ENCODE peak calls at places on chromosomes 13 and 19, in seven cellular contexts. J is heart left ventricle, I is MCF 10A, Y is M059J, G is HTR-8/SVneo, U is OCI-M1, N is T-helper 9 cell. A is an unnamed sample.

GRCh38 chr19:50434525-50434924 is 1.8 kb downstream of the MYBPC2 start:
- DNase-seq in J (no peak), I (no peak), Y (no peak), G (no peak), U (no peak), N (no peak), A (no peak)

GRCh38 chr13:93948523-93948922 is 531.0 kb downstream of the DCT start:
- DNase-seq in J (no peak), I (no peak), Y (no peak), G (no peak), U (no peak), N (no peak), A (no peak)

GRCh38 chr13:27182844-27183497 is 11.4 kb upstream of the USP12 start:
- DNase-seq in J (peak), I (peak), Y (peak), G (peak), U (peak), N (no peak), A (no peak)

GRCh38 chr13:31878955-31879354 is 139.6 kb downstream of the RXFP2 start:
- DNase-seq in J (no peak), I (no peak), Y (no peak), G (no peak), U (no peak), N (no peak), A (no peak)

GRCh38 chr19:39156230-39156890 is 30.8 kb downstream of the PAK4 start:
- DNase-seq in J (no peak), I (peak), Y (no peak), G (no peak), U (no peak), N (no peak), A (no peak)

GRCh38 chr13:48493076-48493765 is 39.7 kb downstream of the RCBTB2 start:
- DNase-seq in J (no peak), I (peak), Y (no peak), G (no peak), U (peak), N (no peak), A (no peak)

GRCh38 chr19:38559428-38560401 is 58.0 kb downstream of the MAP4K1 start:
- DNase-seq in J (no peak), I (peak), Y (peak), G (no peak), U (no peak), N (no peak), A (no peak)

GRCh38 chr19:11067356-11068113 is 21.7 kb upstream of the LDLR start:
- DNase-seq in J (no peak), I (no peak), Y (peak), G (no peak), U (no peak), N (no peak), A (no peak)

GRCh38 chr19:6041991-6042421 is 64.1 kb upstream of the RANBP3 start:
- DNase-seq in J (no peak), I (no peak), Y (no peak), G (no peak), U (no peak), N (no peak), A (no peak)

GRCh38 chr13:59492030-59492636 is 671.6 kb downstream of the DIAPH3 start:
- DNase-seq in J (no peak), I (no peak), Y (peak), G (no peak), U (no peak), N (no peak), A (no peak)

GRCh38 chr13:110396913-110397379 is 89.9 kb downstream of the COL4A2 start:
- DNase-seq in J (peak), I (peak), Y (peak), G (peak), U (no peak), N (no peak), A (no peak)

GRCh38 chr19:42081584-42082258 is 5.8 kb downstream of the ZNF574 start:
- DNase-seq in J (no peak), I (peak), Y (peak), G (peak), U (peak), N (no peak), A (no peak)

GRCh38 chr13:98285317-98285716 is 108.2 kb upstream of the RNF113B start:
- DNase-seq in J (no peak), I (no peak), Y (peak), G (no peak), U (no peak), N (no peak), A (no peak)

GRCh38 chr19:28044477-28044876 is 1168.5 kb downstream of the UQCRFS1 start:
- DNase-seq in J (no peak), I (no peak), Y (no peak), G (no peak), U (no peak), N (no peak), A (no peak)

GRCh38 chr13:76454991-76455390 is 431.2 kb downstream of the KCTD12 start:
- DNase-seq in J (no peak), I (no peak), Y (no peak), G (no peak), U (no peak), N (no peak), A (no peak)

GRCh38 chr19:49427855-49428546 is 2.8 kb downstream of the GFY start:
- DNase-seq in J (no peak), I (no peak), Y (no peak), G (no peak), U (peak), N (no peak), A (no peak)

GRCh38 chr19:32287811-32288227 is 57.6 kb upstream of the ZNF507 start:
- DNase-seq in J (peak), I (peak), Y (peak), G (peak), U (peak), N (no peak), A (no peak)

GRCh38 chr13:104143760-104144406 is 1077.7 kb upstream of the SLC10A2 start:
- DNase-seq in J (no peak), I (no peak), Y (peak), G (no peak), U (no peak), N (no peak), A (no peak)

GRCh38 chr13:113152894-113153809 is 5.3 kb upstream of the PROZ start:
- DNase-seq in J (peak), I (no peak), Y (no peak), G (no peak), U (no peak), N (peak), A (no peak)

GRCh38 chr19:31312004-31312403 is 37.2 kb downstream of the TSHZ3 start:
- DNase-seq in J (peak), I (no peak), Y (peak), G (no peak), U (peak), N (no peak), A (no peak)

GRCh38 chr13:51534075-51534817 is 50.0 kb upstream of the WDFY2 start:
- DNase-seq in J (peak), I (peak), Y (no peak), G (no peak), U (no peak), N (peak), A (no peak)

GRCh38 chr13:113491418-113491883 is 940 bp upstream of the DCUN1D2 start:
- DNase-seq in J (peak), I (peak), Y (peak), G (no peak), U (peak), N (no peak), A (no peak)

GRCh38 chr19:13018037-13018914 is 23.0 kb downstream of the NFIX start:
- DNase-seq in J (peak), I (no peak), Y (peak), G (no peak), U (no peak), N (no peak), A (no peak)

GRCh38 chr19:32067686-32068085 is 277.7 kb upstream of the ZNF507 start:
- DNase-seq in J (no peak), I (no peak), Y (no peak), G (no peak), U (no peak), N (no peak), A (no peak)

GRCh38 chr13:51125495-51126226 is 14.6 kb upstream of the C13orf42 start:
- DNase-seq in J (no peak), I (peak), Y (peak), G (peak), U (peak), N (peak), A (peak)

GRCh38 chr19:46861691-46862503 is 1.1 kb downstream of the ARHGAP35 start:
- DNase-seq in J (no peak), I (peak), Y (peak), G (no peak), U (peak), N (no peak), A (no peak)

GRCh38 chr19:50486823-50487515 is 10.3 kb upstream of the GARIN5A start:
- DNase-seq in J (no peak), I (peak), Y (peak), G (no peak), U (peak), N (peak), A (peak)

GRCh38 chr19:41527079-41527478 is 48.9 kb upstream of the CEACAM21 start:
- DNase-seq in J (no peak), I (no peak), Y (no peak), G (no peak), U (no peak), N (no peak), A (no peak)

GRCh38 chr13:50353651-50354415 is 338.6 kb downstream of the KCNRG start:
- DNase-seq in J (no peak), I (no peak), Y (peak), G (no peak), U (no peak), N (no peak), A (no peak)